ENCODE peak calls at places on chromosomes 7 and 10, in seven cellular contexts. R is COR-L47; A is AG08395; E is EH; Q is myocyte; S is stomach; C is CD8-positive, alpha-beta T cell. P is an unnamed sample.
A peak's percentile ranks its signal among the peaks of the same experiment; 100 is the strongest.

GRCh38 chr10:132059760-132060508 is 5.8 kb upstream of the JAKMIP3 start:
- DNase-seq in R (no peak), A (no peak), E (no peak), Q (no peak), S (peak; percentile 10), C (no peak), P (no peak)

GRCh38 chr10:21317902-21318301 is 207.6 kb downstream of the SKIDA1 start:
- DNase-seq in R (no peak), A (no peak), E (peak; percentile 73), Q (peak; percentile 26), S (no peak), C (no peak), P (no peak)

GRCh38 chr10:5871596-5871995 is 18.1 kb downstream of the ANKRD16 start:
- DNase-seq in R (no peak), A (no peak), E (peak; percentile 31), Q (no peak), S (no peak), C (no peak), P (no peak)

GRCh38 chr10:130935897-130936550 is 375.5 kb downstream of the TCERG1L start:
- DNase-seq in R (no peak), A (no peak), E (no peak), Q (no peak), S (no peak), C (no peak), P (no peak)

GRCh38 chr7:2706685-2707126 is 18.7 kb downstream of the AMZ1 start:
- DNase-seq in R (no peak), A (no peak), E (no peak), Q (no peak), S (no peak), C (no peak), P (peak; percentile 20)

GRCh38 chr10:3807221-3807927 is 22.4 kb upstream of the KLF6 start:
- DNase-seq in R (no peak), A (no peak), E (no peak), Q (no peak), S (no peak), C (no peak), P (no peak)

GRCh38 chr7:38368191-38368605 is 94.8 kb upstream of the TARP start:
- DNase-seq in R (peak; percentile 75), A (peak; percentile 65), E (peak; percentile 78), Q (peak; percentile 74), S (peak; percentile 57), C (peak; percentile 50), P (peak; percentile 76)

GRCh38 chr10:46525177-46525823 is 31.2 kb downstream of the GPRIN2 start:
- DNase-seq in R (no peak), A (peak; percentile 76), E (peak; percentile 98), Q (peak; percentile 47), S (peak; percentile 24), C (no peak), P (no peak)

GRCh38 chr7:768881-769504 is 41.9 kb upstream of the PRKAR1B start:
- DNase-seq in R (peak; percentile 90), A (no peak), E (no peak), Q (peak; percentile 16), S (peak; percentile 53), C (no peak), P (peak; percentile 30)

GRCh38 chr7:129949292-129950133 is 3.2 kb downstream of the UBE2H start:
- DNase-seq in R (peak; percentile 5), A (peak; percentile 83), E (peak; percentile 88), Q (peak; percentile 52), S (no peak), C (no peak), P (peak; percentile 88)

GRCh38 chr7:1546274-1546908 is 9.6 kb downstream of the TMEM184A start:
- DNase-seq in R (no peak), A (no peak), E (no peak), Q (no peak), S (no peak), C (no peak), P (no peak)

GRCh38 chr10:93288679-93289634 is 193.2 kb downstream of the MYOF start:
- DNase-seq in R (peak; percentile 3), A (peak; percentile 97), E (peak; percentile 99), Q (peak; percentile 94), S (peak; percentile 77), C (no peak), P (peak; percentile 89)

GRCh38 chr10:89302628-89303027 is 782 bp downstream of the IFIT2 start:
- DNase-seq in R (no peak), A (no peak), E (no peak), Q (no peak), S (no peak), C (no peak), P (no peak)